ENCODE peak calls at places on chromosome 19, in six cellular contexts. O, N, Q, A, C and V are unnamed samples.

GRCh38 chr19:31326329-31327028 is 22.8 kb downstream of the TSHZ3 start:
- DNase-seq in O (no peak), N (no peak), Q (no peak), A (no peak), C (no peak), V (no peak)

GRCh38 chr19:31066385-31066784 is 282.9 kb downstream of the TSHZ3 start:
- DNase-seq in O (peak), N (no peak), Q (peak), A (no peak), C (no peak), V (peak)

GRCh38 chr19:33405491-33406461 is 32.3 kb downstream of the CEBPG start:
- DNase-seq in O (no peak), N (no peak), Q (no peak), A (peak), C (no peak), V (no peak)

GRCh38 chr19:18176367-18177310 is 3.0 kb downstream of the IFI30 start:
- DNase-seq in O (no peak), N (no peak), Q (no peak), A (no peak), C (no peak), V (no peak)

GRCh38 chr19:19170053-19170945 is at the start of gene MEF2B:
- DNase-seq in O (no peak), N (no peak), Q (peak), A (peak), C (no peak), V (no peak)

GRCh38 chr19:41521860-41522555 is 54.0 kb upstream of the CEACAM21 start:
- DNase-seq in O (no peak), N (no peak), Q (no peak), A (no peak), C (no peak), V (no peak)

GRCh38 chr19:6047741-6048231 is 62.5 kb downstream of the RFX2 start:
- DNase-seq in O (no peak), N (no peak), Q (peak), A (no peak), C (no peak), V (no peak)

GRCh38 chr19:18051887-18052286 is 34.8 kb downstream of the IL12RB1 start:
- DNase-seq in O (no peak), N (no peak), Q (no peak), A (peak), C (no peak), V (no peak)

GRCh38 chr19:16347706-16348105 is 23.1 kb downstream of the KLF2 start:
- DNase-seq in O (no peak), N (no peak), Q (no peak), A (no peak), C (no peak), V (no peak)

GRCh38 chr19:16067205-16067938 is 8.9 kb upstream of the TPM4 start:
- DNase-seq in O (no peak), N (peak), Q (peak), A (no peak), C (peak), V (no peak)

GRCh38 chr19:50190439-50190891 is 13.0 kb upstream of the MYH14 start:
- DNase-seq in O (no peak), N (no peak), Q (no peak), A (no peak), C (no peak), V (no peak)

GRCh38 chr19:57949296-57949695 is 1.8 kb upstream of the ZNF256 start:
- DNase-seq in O (no peak), N (no peak), Q (no peak), A (no peak), C (no peak), V (no peak)

GRCh38 chr19:54164369-54165068 is 5.0 kb upstream of the LENG1 start:
- DNase-seq in O (no peak), N (no peak), Q (no peak), A (peak), C (no peak), V (no peak)
- TF ChIP-seq CTCF in O (no peak), N (no peak), Q (no peak), A (no peak), C (no peak), V (no peak)

GRCh38 chr19:38556521-38557174 is 61.1 kb downstream of the MAP4K1 start:
- DNase-seq in O (no peak), N (no peak), Q (no peak), A (no peak), C (no peak), V (no peak)
- TF ChIP-seq CTCF in O (no peak), N (no peak), Q (peak), A (no peak), C (no peak), V (peak)

DNA sequence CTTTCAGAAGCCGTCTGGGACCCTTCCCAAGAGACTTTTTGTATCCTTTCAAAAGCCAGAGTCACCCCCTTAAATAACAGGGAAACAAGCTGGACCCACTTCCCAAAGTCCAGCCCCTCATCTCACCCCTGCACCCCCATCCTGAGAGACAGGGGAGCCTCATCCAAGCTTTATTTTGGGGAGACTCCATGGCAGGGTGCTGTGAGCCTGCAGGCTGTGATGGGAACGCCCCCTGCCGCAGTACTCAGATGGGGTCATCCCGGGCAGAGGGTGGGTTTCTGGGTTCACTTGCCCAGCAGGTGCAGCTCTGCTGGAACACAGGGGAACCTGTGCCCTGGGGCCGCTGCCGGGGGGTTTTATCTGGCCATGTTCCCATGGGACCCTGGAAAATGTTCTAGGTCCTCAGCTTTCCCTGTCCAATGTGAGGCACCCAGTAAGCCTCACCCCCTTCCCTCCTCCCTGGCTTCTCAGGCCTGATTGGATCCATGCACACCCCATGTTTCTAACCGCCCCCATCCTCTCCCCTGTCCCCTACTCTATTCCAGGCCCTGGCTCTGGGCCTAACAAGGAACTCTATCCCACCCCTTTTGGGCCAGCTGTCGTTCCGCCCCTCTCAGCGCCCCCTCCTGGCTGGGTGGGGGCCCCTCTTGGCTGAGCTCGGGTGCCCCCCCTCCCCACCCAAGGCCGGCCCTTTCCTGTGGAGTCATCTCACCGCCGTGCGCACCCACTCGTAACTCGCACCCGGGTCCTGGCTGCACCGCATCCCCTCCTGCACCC is 1.0 kb downstream of the HIF3A start:
- DNase-seq in O (no peak), N (peak), Q (no peak), A (peak), C (no peak), V (no peak)
- TF ChIP-seq CTCF in O (peak), N (peak), Q (peak), A (peak), C (no peak), V (no peak)

GRCh38 chr19:35987571-35987896 is 7.5 kb upstream of the SDHAF1 start:
- DNase-seq in O (no peak), N (no peak), Q (no peak), A (no peak), C (no peak), V (no peak)
- TF ChIP-seq CTCF in O (no peak), N (no peak), Q (no peak), A (no peak), C (no peak), V (no peak)

GRCh38 chr19:3849092-3849491 is 19.7 kb downstream of the ZFR2 start:
- DNase-seq in O (no peak), N (no peak), Q (no peak), A (peak), C (no peak), V (no peak)
- TF ChIP-seq CTCF in O (peak), N (no peak), Q (peak), A (peak), C (peak), V (peak)

GRCh38 chr19:7371001-7371400 is 22.3 kb downstream of the ARHGEF18 start:
- DNase-seq in O (no peak), N (no peak), Q (no peak), A (no peak), C (no peak), V (no peak)
- TF ChIP-seq CTCF in O (no peak), N (no peak), Q (no peak), A (no peak), C (no peak), V (no peak)

GRCh38 chr19:12838182-12838890 is at the start of gene MAST1:
- DNase-seq in O (no peak), N (no peak), Q (no peak), A (no peak), C (no peak), V (no peak)
- TF ChIP-seq CTCF in O (no peak), N (no peak), Q (peak), A (peak), C (peak), V (no peak)

GRCh38 chr19:56309511-56310185 is 5.0 kb downstream of the ZSCAN5A start:
- DNase-seq in O (no peak), N (no peak), Q (peak), A (peak), C (no peak), V (no peak)
- TF ChIP-seq CTCF in O (peak), N (peak), Q (peak), A (peak), C (peak), V (peak)

GRCh38 chr19:2122982-2123381 is 26.3 kb downstream of the IZUMO4 start:
- DNase-seq in O (no peak), N (no peak), Q (no peak), A (no peak), C (no peak), V (no peak)
- TF ChIP-seq CTCF in O (no peak), N (no peak), Q (no peak), A (no peak), C (no peak), V (no peak)

DNA sequence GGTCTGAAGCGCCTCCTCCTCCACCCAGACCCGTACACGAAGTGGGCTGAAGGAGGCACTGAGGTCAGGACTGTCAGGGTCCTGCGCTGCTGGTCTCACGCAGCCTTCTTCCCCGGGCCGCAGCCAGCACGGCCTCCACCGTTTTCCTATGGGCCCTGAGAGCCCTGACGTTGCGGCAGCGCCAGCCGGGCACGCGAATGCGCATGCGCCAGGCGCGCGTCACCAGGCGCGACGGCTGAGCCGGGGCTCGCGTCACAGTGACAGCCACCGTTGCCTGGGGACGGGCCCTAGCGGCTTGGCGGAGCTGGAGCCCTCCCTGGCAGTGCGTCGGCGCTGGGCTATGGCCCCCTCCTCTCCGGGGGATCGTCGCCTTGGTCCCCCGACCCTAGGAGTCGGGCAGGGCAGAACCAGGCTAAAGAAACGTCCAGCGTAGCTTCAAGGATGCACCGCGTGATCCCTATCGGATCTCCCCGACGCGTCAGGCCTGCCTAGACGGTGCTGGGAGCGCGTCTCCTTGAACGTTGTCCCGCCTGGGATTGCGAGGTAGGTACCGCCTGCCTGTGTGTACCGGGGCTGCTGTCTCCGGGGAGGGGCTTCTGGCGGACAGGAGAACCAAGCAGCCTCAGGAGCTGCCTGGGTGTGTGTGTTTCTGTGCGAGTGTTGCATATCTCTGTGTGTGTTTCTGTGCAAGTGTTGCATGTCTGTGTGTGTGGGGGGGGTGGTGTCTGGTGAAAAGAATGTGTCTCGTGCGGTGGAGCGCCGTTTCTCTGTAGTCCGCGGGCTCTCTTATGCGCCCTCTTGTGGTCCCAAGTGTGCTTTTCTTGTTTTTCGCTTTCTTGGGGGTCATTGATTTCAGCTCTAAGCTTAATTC is 43.2 kb downstream of the ZNF571 start:
- DNase-seq in O (peak), N (no peak), Q (peak), A (peak), C (peak), V (no peak)
- TF ChIP-seq CTCF in O (peak), N (no peak), Q (peak), A (peak), C (peak), V (peak)